ENCODE peak calls at places on chromosome 9, in eight cellular contexts. One of them, this sample, is unnamed.

GRCh38 chr9:99183616-99184015 is 38.1 kb downstream of the ALG2 start:
- DNase-seq in neural progenitor cell: no peak
- DNase-seq in ELR: no peak
- DNase-seq in cardiac fibroblast: no peak
- DNase-seq in GM03348: no peak
- DNase-seq in cardiac septum: no peak
- DNase-seq in aorta: no peak
- DNase-seq in AG08395: no peak
- DNase-seq in this sample: no peak

GRCh38 chr9:99720455-99721050 is 101.1 kb upstream of the NR4A3 start:
- DNase-seq in GM03348: no peak
- DNase-seq in ELR: peak
- DNase-seq in aorta: no peak
- DNase-seq in cardiac fibroblast: peak
- DNase-seq in neural progenitor cell: no peak
- DNase-seq in AG08395: peak
- DNase-seq in cardiac septum: no peak
- DNase-seq in this sample: no peak

GRCh38 chr9:86207193-86207592 is 52.3 kb downstream of the C9orf153 start:
- DNase-seq in cardiac fibroblast: no peak
- DNase-seq in neural progenitor cell: no peak
- DNase-seq in aorta: no peak
- DNase-seq in cardiac septum: no peak
- DNase-seq in GM03348: no peak
- DNase-seq in AG08395: no peak
- DNase-seq in ELR: no peak
- DNase-seq in this sample: no peak

GRCh38 chr9:70995511-70995910 is 125.9 kb downstream of the TRPM3 start:
- DNase-seq in GM03348: no peak
- DNase-seq in cardiac fibroblast: no peak
- DNase-seq in AG08395: peak
- DNase-seq in neural progenitor cell: no peak
- DNase-seq in ELR: no peak
- DNase-seq in cardiac septum: no peak
- DNase-seq in aorta: no peak
- DNase-seq in this sample: no peak

GRCh38 chr9:105278751-105279150 is 34.3 kb downstream of the SLC44A1 start:
- DNase-seq in neural progenitor cell: no peak
- DNase-seq in AG08395: no peak
- DNase-seq in ELR: no peak
- DNase-seq in GM03348: no peak
- DNase-seq in cardiac fibroblast: no peak
- DNase-seq in cardiac septum: no peak
- DNase-seq in aorta: no peak
- DNase-seq in this sample: no peak

GRCh38 chr9:87573841-87574342 is 76.2 kb downstream of the DAPK1 start:
- DNase-seq in cardiac septum: no peak
- DNase-seq in aorta: no peak
- DNase-seq in neural progenitor cell: no peak
- DNase-seq in GM03348: no peak
- DNase-seq in ELR: no peak
- DNase-seq in AG08395: peak
- DNase-seq in cardiac fibroblast: peak
- DNase-seq in this sample: no peak

GRCh38 chr9:71690058-71690691 is 78.1 kb downstream of the CEMIP2 start:
- DNase-seq in AG08395: no peak
- DNase-seq in aorta: no peak
- DNase-seq in cardiac fibroblast: peak
- DNase-seq in ELR: peak
- DNase-seq in GM03348: peak
- DNase-seq in cardiac septum: no peak
- DNase-seq in neural progenitor cell: no peak
- DNase-seq in this sample: no peak

GRCh38 chr9:8391566-8391965 is 592.0 kb upstream of the DMAC1 start:
- DNase-seq in AG08395: no peak
- DNase-seq in ELR: no peak
- DNase-seq in neural progenitor cell: no peak
- DNase-seq in cardiac fibroblast: peak
- DNase-seq in cardiac septum: no peak
- DNase-seq in GM03348: no peak
- DNase-seq in aorta: no peak
- DNase-seq in this sample: no peak

GRCh38 chr9:20618361-20618799 is 3.9 kb downstream of the MLLT3 start:
- DNase-seq in ELR: peak
- DNase-seq in cardiac fibroblast: peak
- DNase-seq in aorta: no peak
- DNase-seq in GM03348: no peak
- DNase-seq in cardiac septum: no peak
- DNase-seq in neural progenitor cell: no peak
- DNase-seq in AG08395: no peak
- DNase-seq in this sample: no peak

GRCh38 chr9:93298498-93299417 is 114.8 kb downstream of the WNK2 start:
- DNase-seq in cardiac fibroblast: no peak
- DNase-seq in GM03348: peak
- DNase-seq in cardiac septum: peak
- DNase-seq in AG08395: no peak
- DNase-seq in ELR: no peak
- DNase-seq in neural progenitor cell: no peak
- DNase-seq in aorta: no peak
- DNase-seq in this sample: peak

GRCh38 chr9:91425270-91425669 is 1.6 kb upstream of the NFIL3 start:
- DNase-seq in GM03348: no peak
- DNase-seq in cardiac fibroblast: no peak
- DNase-seq in neural progenitor cell: no peak
- DNase-seq in AG08395: no peak
- DNase-seq in cardiac septum: no peak
- DNase-seq in aorta: no peak
- DNase-seq in ELR: no peak
- DNase-seq in this sample: no peak

GRCh38 chr9:23821400-23822181 is 4.4 kb downstream of the ELAVL2 start:
- DNase-seq in aorta: peak
- DNase-seq in AG08395: no peak
- DNase-seq in neural progenitor cell: peak
- DNase-seq in ELR: no peak
- DNase-seq in cardiac septum: no peak
- DNase-seq in GM03348: no peak
- DNase-seq in cardiac fibroblast: no peak
- DNase-seq in this sample: no peak

GRCh38 chr9:36798350-36799065 is 225.8 kb downstream of the MELK start:
- DNase-seq in cardiac fibroblast: no peak
- DNase-seq in aorta: no peak
- DNase-seq in GM03348: peak
- DNase-seq in AG08395: no peak
- DNase-seq in ELR: no peak
- DNase-seq in cardiac septum: no peak
- DNase-seq in neural progenitor cell: peak
- DNase-seq in this sample: no peak

GRCh38 chr9:91474656-91475055 is 51.0 kb upstream of the NFIL3 start:
- DNase-seq in cardiac septum: no peak
- DNase-seq in neural progenitor cell: no peak
- DNase-seq in cardiac fibroblast: peak
- DNase-seq in GM03348: no peak
- DNase-seq in aorta: no peak
- DNase-seq in ELR: peak
- DNase-seq in AG08395: no peak
- DNase-seq in this sample: no peak

GRCh38 chr9:134438204-134438788 is 112.0 kb downstream of the RXRA start:
- DNase-seq in aorta: no peak
- DNase-seq in neural progenitor cell: peak
- DNase-seq in GM03348: no peak
- DNase-seq in cardiac fibroblast: no peak
- DNase-seq in AG08395: no peak
- DNase-seq in ELR: no peak
- DNase-seq in cardiac septum: no peak
- DNase-seq in this sample: no peak

GRCh38 chr9:91814681-91815212 is 135.3 kb downstream of the ROR2 start:
- DNase-seq in cardiac septum: no peak
- DNase-seq in AG08395: no peak
- DNase-seq in aorta: no peak
- DNase-seq in ELR: no peak
- DNase-seq in GM03348: no peak
- DNase-seq in neural progenitor cell: no peak
- DNase-seq in cardiac fibroblast: no peak
- DNase-seq in this sample: peak

GRCh38 chr9:98173181-98173580 is 19.3 kb downstream of the CORO2A start:
- DNase-seq in cardiac septum: no peak
- DNase-seq in cardiac fibroblast: no peak
- DNase-seq in neural progenitor cell: no peak
- DNase-seq in GM03348: no peak
- DNase-seq in ELR: no peak
- DNase-seq in AG08395: no peak
- DNase-seq in aorta: no peak
- DNase-seq in this sample: peak